ENCODE peak calls at places on chromosomes 11 and 22, in seven cellular contexts. One of them, this sample, is unnamed.
A peak's percentile ranks its signal among the peaks of the same experiment; 100 is the strongest.

GRCh38 chr11:124892750-124893454 is 4.8 kb downstream of the ROBO4 start:
- DNase-seq in IMR-90: no peak
- DNase-seq in stomach: no peak
- DNase-seq in ovary: no peak
- DNase-seq in transverse colon: no peak
- DNase-seq in Peyer's patch: no peak
- DNase-seq in uterus: no peak
- DNase-seq in this sample: no peak

GRCh38 chr22:42697542-42698013 is 23.1 kb downstream of the A4GALT start:
- DNase-seq in IMR-90: peak; percentile 73
- DNase-seq in stomach: peak; percentile 66
- DNase-seq in ovary: no peak
- DNase-seq in transverse colon: peak; percentile 72
- DNase-seq in Peyer's patch: peak; percentile 66
- DNase-seq in uterus: peak; percentile 89
- DNase-seq in this sample: peak; percentile 93

GRCh38 chr22:49779226-49779625 is 48.4 kb downstream of the BRD1 start:
- DNase-seq in IMR-90: no peak
- DNase-seq in stomach: no peak
- DNase-seq in ovary: no peak
- DNase-seq in transverse colon: no peak
- DNase-seq in Peyer's patch: no peak
- DNase-seq in uterus: no peak
- DNase-seq in this sample: no peak

GRCh38 chr11:28343304-28344233 is 235.4 kb downstream of the METTL15 start:
- DNase-seq in IMR-90: peak; percentile 95
- DNase-seq in stomach: peak; percentile 27
- DNase-seq in ovary: no peak
- DNase-seq in transverse colon: no peak
- DNase-seq in Peyer's patch: no peak
- DNase-seq in uterus: no peak
- DNase-seq in this sample: no peak

GRCh38 chr11:43874738-43875137 is 5.9 kb upstream of the ALKBH3 start:
- DNase-seq in IMR-90: no peak
- DNase-seq in stomach: no peak
- DNase-seq in ovary: no peak
- DNase-seq in transverse colon: no peak
- DNase-seq in Peyer's patch: no peak
- DNase-seq in uterus: no peak
- DNase-seq in this sample: no peak

GRCh38 chr11:72466410-72466809 is 32.1 kb upstream of the CLPB start:
- DNase-seq in IMR-90: no peak
- DNase-seq in stomach: no peak
- DNase-seq in ovary: no peak
- DNase-seq in transverse colon: no peak
- DNase-seq in Peyer's patch: no peak
- DNase-seq in uterus: no peak
- DNase-seq in this sample: no peak

GRCh38 chr11:128686745-128687177 is 7.1 kb upstream of the FLI1 start:
- DNase-seq in IMR-90: peak; percentile 50
- DNase-seq in stomach: peak; percentile 52
- DNase-seq in ovary: no peak
- DNase-seq in transverse colon: peak; percentile 63
- DNase-seq in Peyer's patch: peak; percentile 81
- DNase-seq in uterus: peak; percentile 22
- DNase-seq in this sample: peak; percentile 43

GRCh38 chr11:74179234-74180126 is 8.4 kb downstream of the PPME1 start:
- DNase-seq in IMR-90: peak; percentile 41
- DNase-seq in stomach: no peak
- DNase-seq in ovary: no peak
- DNase-seq in transverse colon: no peak
- DNase-seq in Peyer's patch: no peak
- DNase-seq in uterus: no peak
- DNase-seq in this sample: no peak

GRCh38 chr11:76690736-76691135 is 20.2 kb upstream of the LRRC32 start:
- DNase-seq in IMR-90: peak; percentile 86
- DNase-seq in stomach: no peak
- DNase-seq in ovary: no peak
- DNase-seq in transverse colon: no peak
- DNase-seq in Peyer's patch: no peak
- DNase-seq in uterus: no peak
- DNase-seq in this sample: no peak

DNA sequence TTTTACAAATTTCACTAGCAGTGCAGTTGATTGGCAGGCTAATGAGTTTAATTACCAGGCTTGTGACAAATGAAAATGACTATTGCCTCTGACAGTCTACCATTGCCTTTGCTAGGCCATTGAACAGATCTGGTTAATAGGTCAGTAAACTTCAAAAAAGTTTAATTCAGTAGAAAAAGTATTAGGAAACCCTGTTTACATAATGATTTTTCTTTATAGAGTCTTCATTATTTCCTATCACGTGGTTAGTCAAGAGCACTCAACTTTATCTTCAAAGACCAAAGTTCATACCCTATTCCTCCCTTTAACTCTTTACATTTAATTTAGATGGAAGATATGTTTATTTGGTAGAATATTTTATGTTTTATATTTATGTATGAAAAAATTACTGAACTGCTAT is 77.0 kb downstream of the PRMT3 start:
- DNase-seq in IMR-90: no peak
- DNase-seq in stomach: no peak
- DNase-seq in ovary: no peak
- DNase-seq in transverse colon: no peak
- DNase-seq in Peyer's patch: no peak
- DNase-seq in uterus: no peak
- DNase-seq in this sample: no peak
- H3K36me3 ChIP-seq in IMR-90: no peaks in the 10 kb centered on the region
- H3K36me3 ChIP-seq in stomach: peaks cover 15% of the 10 kb centered on the region
- H3K36me3 ChIP-seq in ovary: no peaks in the 10 kb centered on the region
- H3K36me3 ChIP-seq in transverse colon: no peaks in the 10 kb centered on the region
- H3K36me3 ChIP-seq in Peyer's patch: peaks cover 4% of the 10 kb centered on the region
- H3K36me3 ChIP-seq in uterus: no peaks in the 10 kb centered on the region
- H3K36me3 ChIP-seq in this sample: peaks cover 8% of the 10 kb centered on the region

DNA sequence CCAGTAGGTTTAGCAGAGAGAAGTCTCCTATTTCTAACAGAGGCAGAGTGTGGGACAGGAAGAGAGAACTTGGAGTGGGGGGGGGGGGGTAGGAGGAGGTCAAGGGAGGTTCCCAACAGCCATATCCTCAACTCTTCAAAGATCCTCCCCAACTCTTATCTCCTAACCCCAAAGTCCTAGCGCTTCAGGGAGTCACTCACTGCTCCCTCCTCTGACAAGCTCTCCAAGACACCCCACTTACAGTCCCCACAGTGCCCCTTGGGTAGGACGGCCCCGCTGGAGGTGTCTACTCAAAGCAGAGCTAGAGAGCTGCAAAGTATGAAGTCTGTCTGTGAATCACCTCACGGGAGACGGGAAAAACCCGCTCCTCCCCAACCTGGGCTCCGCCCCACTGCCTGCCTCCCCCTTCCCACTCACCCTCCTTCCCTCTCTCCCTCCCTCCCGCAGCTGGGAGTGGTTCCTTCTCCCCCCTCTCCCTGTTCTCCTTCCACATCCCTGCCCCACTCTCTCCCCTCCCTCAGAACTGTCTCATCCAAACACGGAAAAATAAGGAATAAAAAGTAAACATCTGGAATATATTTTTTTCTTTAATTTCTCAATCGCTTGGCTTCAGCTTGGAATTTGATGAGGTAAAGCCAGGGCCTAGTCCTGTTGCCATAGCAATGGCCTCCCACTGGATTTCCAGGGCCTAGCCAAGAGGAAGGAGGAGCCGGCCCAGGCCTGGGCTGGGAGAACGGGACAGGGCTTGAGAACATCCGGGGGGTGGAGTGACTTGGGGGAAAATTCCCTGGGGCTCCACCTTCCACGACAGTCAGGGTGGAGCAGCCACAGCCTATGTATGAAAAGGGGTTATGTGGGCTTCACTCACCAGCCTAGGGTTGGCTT is 2.5 kb downstream of the TNKS1BP1 start:
- DNase-seq in IMR-90: peak; percentile 98
- DNase-seq in stomach: peak; percentile 88
- DNase-seq in ovary: peak; percentile 90
- DNase-seq in transverse colon: peak; percentile 90
- DNase-seq in Peyer's patch: peak; percentile 89
- DNase-seq in uterus: peak; percentile 94
- DNase-seq in this sample: peak; percentile 91
- TF ChIP-seq POLR2A in IMR-90: peak; percentile 52
- TF ChIP-seq POLR2A in stomach: peak; percentile 64
- TF ChIP-seq POLR2A in ovary: peak; percentile 50
- TF ChIP-seq POLR2A in transverse colon: peak; percentile 71
- TF ChIP-seq POLR2A in Peyer's patch: peak; percentile 67
- TF ChIP-seq POLR2A in uterus: peak; percentile 61
- TF ChIP-seq POLR2A in this sample: peak; percentile 73

GRCh38 chr11:117885777-117886176 is 9.3 kb upstream of the FXYD6 start:
- DNase-seq in IMR-90: no peak
- DNase-seq in stomach: no peak
- DNase-seq in ovary: peak; percentile 97
- DNase-seq in transverse colon: peak; percentile 49
- DNase-seq in Peyer's patch: peak; percentile 54
- DNase-seq in uterus: peak; percentile 97
- DNase-seq in this sample: peak; percentile 87
- H3K4me1 ChIP-seq in IMR-90: no peaks in the 10 kb centered on the region
- H3K4me1 ChIP-seq in stomach: peaks cover 10% of the 10 kb centered on the region
- H3K4me1 ChIP-seq in ovary: peaks cover 20% of the 10 kb centered on the region
- H3K4me1 ChIP-seq in transverse colon: peaks cover 32% of the 10 kb centered on the region
- H3K4me1 ChIP-seq in Peyer's patch: no peaks in the 10 kb centered on the region
- H3K4me1 ChIP-seq in uterus: peaks cover 8% of the 10 kb centered on the region
- H3K4me1 ChIP-seq in this sample: peaks cover 23% of the 10 kb centered on the region

DNA sequence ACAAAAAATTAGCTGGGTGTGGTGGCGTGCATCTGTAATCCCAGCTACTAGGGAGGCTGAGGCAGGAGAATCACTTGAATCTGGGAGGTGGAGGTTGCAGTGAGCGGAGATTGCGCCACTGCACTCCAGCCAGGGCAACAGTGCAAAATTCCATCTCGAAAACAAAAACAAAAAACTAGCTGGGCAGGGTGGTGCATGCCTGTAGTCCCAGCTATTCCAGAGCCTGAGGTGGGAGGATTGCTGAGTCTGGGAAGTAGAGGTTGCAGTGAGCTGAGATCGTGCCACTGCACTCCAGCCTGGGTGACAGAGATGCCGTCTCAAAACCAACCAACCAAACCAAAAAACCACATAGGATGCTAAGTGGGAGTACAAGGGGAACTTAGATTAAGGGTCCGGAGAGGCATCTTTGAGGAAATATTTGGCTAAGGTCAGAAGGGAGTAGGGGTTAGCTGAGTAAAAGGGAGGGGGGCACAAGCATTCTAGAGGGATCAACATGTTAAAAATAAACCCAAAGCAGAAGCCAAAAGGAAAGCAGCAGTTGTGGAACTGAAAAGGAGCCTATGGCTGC is 10.2 kb downstream of the PHF5A start:
- DNase-seq in IMR-90: no peak
- DNase-seq in stomach: no peak
- DNase-seq in ovary: no peak
- DNase-seq in transverse colon: no peak
- DNase-seq in Peyer's patch: no peak
- DNase-seq in uterus: no peak
- DNase-seq in this sample: no peak
- H3K36me3 ChIP-seq in IMR-90: peaks cover 40% of the 10 kb centered on the region
- H3K36me3 ChIP-seq in stomach: peaks cover 57% of the 10 kb centered on the region
- H3K36me3 ChIP-seq in ovary: no peaks in the 10 kb centered on the region
- H3K36me3 ChIP-seq in transverse colon: no peaks in the 10 kb centered on the region
- H3K36me3 ChIP-seq in Peyer's patch: peaks cover 57% of the 10 kb centered on the region
- H3K36me3 ChIP-seq in uterus: no peaks in the 10 kb centered on the region
- H3K36me3 ChIP-seq in this sample: peaks cover 62% of the 10 kb centered on the region

GRCh38 chr22:23859201-23859600 is 1.5 kb downstream of the SLC2A11 start:
- DNase-seq in IMR-90: no peak
- DNase-seq in stomach: no peak
- DNase-seq in ovary: peak; percentile 26
- DNase-seq in transverse colon: no peak
- DNase-seq in Peyer's patch: no peak
- DNase-seq in uterus: no peak
- DNase-seq in this sample: no peak

GRCh38 chr22:23856721-23857605 is 712 bp upstream of the SLC2A11 start:
- DNase-seq in IMR-90: peak; percentile 46
- DNase-seq in stomach: no peak
- DNase-seq in ovary: peak; percentile 72
- DNase-seq in transverse colon: peak; percentile 60
- DNase-seq in Peyer's patch: peak; percentile 67
- DNase-seq in uterus: no peak
- DNase-seq in this sample: no peak

GRCh38 chr22:23858484-23858815 is 775 bp downstream of the SLC2A11 start:
- DNase-seq in IMR-90: no peak
- DNase-seq in stomach: no peak
- DNase-seq in ovary: no peak
- DNase-seq in transverse colon: no peak
- DNase-seq in Peyer's patch: no peak
- DNase-seq in uterus: no peak
- DNase-seq in this sample: no peak

GRCh38 chr22:23862103-23862502 is 4.4 kb downstream of the SLC2A11 start:
- DNase-seq in IMR-90: peak; percentile 52
- DNase-seq in stomach: no peak
- DNase-seq in ovary: peak; percentile 45
- DNase-seq in transverse colon: no peak
- DNase-seq in Peyer's patch: no peak
- DNase-seq in uterus: no peak
- DNase-seq in this sample: no peak

GRCh38 chr22:23857606-23858483 is at the start of gene SLC2A11:
- DNase-seq in IMR-90: peak; percentile 97
- DNase-seq in stomach: peak; percentile 97
- DNase-seq in ovary: peak; percentile 98
- DNase-seq in transverse colon: peak; percentile 97
- DNase-seq in Peyer's patch: peak; percentile 99
- DNase-seq in uterus: peak; percentile 96
- DNase-seq in this sample: peak; percentile 99
- TF ChIP-seq POLR2A in IMR-90: no peak
- TF ChIP-seq POLR2A in stomach: no peak
- TF ChIP-seq POLR2A in ovary: peak; percentile 63
- TF ChIP-seq POLR2A in transverse colon: peak; percentile 83
- TF ChIP-seq POLR2A in Peyer's patch: peak; percentile 75
- TF ChIP-seq POLR2A in uterus: peak; percentile 36
- TF ChIP-seq POLR2A in this sample: peak; percentile 43

GRCh38 chr11:93591247-93591898 is 48.2 kb upstream of the SMCO4 start:
- DNase-seq in IMR-90: peak; percentile 46
- DNase-seq in stomach: no peak
- DNase-seq in ovary: no peak
- DNase-seq in transverse colon: no peak
- DNase-seq in Peyer's patch: no peak
- DNase-seq in uterus: no peak
- DNase-seq in this sample: no peak
- H3K4me1 ChIP-seq in IMR-90: no peaks in the 10 kb centered on the region
- H3K4me1 ChIP-seq in stomach: peaks cover 11% of the 10 kb centered on the region
- H3K4me1 ChIP-seq in ovary: no peaks in the 10 kb centered on the region
- H3K4me1 ChIP-seq in transverse colon: peaks cover 9% of the 10 kb centered on the region
- H3K4me1 ChIP-seq in Peyer's patch: no peaks in the 10 kb centered on the region
- H3K4me1 ChIP-seq in uterus: no peaks in the 10 kb centered on the region
- H3K4me1 ChIP-seq in this sample: no peaks in the 10 kb centered on the region

DNA sequence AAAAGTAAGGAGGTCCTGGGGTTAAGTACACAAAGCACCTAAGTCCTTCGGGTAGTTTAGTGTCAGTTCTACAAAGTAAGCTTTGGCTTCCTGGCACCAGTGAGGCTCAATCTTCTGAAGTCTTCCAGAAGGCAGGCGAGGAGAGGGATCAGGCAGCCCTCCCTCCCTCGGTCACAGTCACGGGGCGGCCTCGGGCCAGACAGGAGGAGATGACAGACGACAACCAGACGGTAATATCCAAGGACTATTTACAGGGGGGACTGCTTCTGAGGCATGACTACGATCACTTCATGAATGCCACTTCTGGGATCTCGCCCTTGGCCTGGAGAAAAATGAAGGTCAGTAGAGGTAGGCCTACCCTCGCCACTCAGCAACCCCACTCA is 378 bp upstream of the TMEM223 start:
- DNase-seq in IMR-90: peak; percentile 18
- DNase-seq in stomach: no peak
- DNase-seq in ovary: no peak
- DNase-seq in transverse colon: peak; percentile 29
- DNase-seq in Peyer's patch: no peak
- DNase-seq in uterus: no peak
- DNase-seq in this sample: peak; percentile 76
- H3K36me3 ChIP-seq in IMR-90: peaks cover 55% of the 10 kb centered on the region
- H3K36me3 ChIP-seq in stomach: peaks cover 73% of the 10 kb centered on the region
- H3K36me3 ChIP-seq in ovary: no peaks in the 10 kb centered on the region
- H3K36me3 ChIP-seq in transverse colon: no peaks in the 10 kb centered on the region
- H3K36me3 ChIP-seq in Peyer's patch: peaks cover 66% of the 10 kb centered on the region
- H3K36me3 ChIP-seq in uterus: no peaks in the 10 kb centered on the region
- H3K36me3 ChIP-seq in this sample: peaks cover 76% of the 10 kb centered on the region

GRCh38 chr11:45037425-45038005 is 86.8 kb upstream of the TP53I11 start:
- DNase-seq in IMR-90: no peak
- DNase-seq in stomach: no peak
- DNase-seq in ovary: no peak
- DNase-seq in transverse colon: no peak
- DNase-seq in Peyer's patch: no peak
- DNase-seq in uterus: no peak
- DNase-seq in this sample: no peak
- TF ChIP-seq POLR2A in IMR-90: no peak
- TF ChIP-seq POLR2A in stomach: no peak
- TF ChIP-seq POLR2A in ovary: no peak
- TF ChIP-seq POLR2A in transverse colon: no peak
- TF ChIP-seq POLR2A in Peyer's patch: no peak
- TF ChIP-seq POLR2A in uterus: no peak
- TF ChIP-seq POLR2A in this sample: no peak

This sample was measured in heart left ventricle.